ENCODE peak calls at places on chromosomes 16 and 17, in nine cellular contexts. Z is foreskin fibroblast, V is cardiac muscle cell, W is Karpas-422, X is heart left ventricle, K is AG04450, G is NT2/D1, B is iPS DF 6.9, C is OCI-LY7. D is an unnamed sample.

GRCh38 chr16:7511549-7512260 is 179.1 kb downstream of the RBFOX1 start:
- DNase-seq in Z (no peak), G (no peak), W (no peak), K (no peak), C (no peak), X (no peak), B (no peak), V (no peak), D (no peak)

GRCh38 chr16:48158296-48158695 is 2.5 kb upstream of the ABCC12 start:
- DNase-seq in B (no peak), V (no peak), X (no peak), G (no peak), C (no peak), K (peak), Z (peak), W (peak), D (no peak)

GRCh38 chr17:79646721-79647455 is 36.0 kb upstream of the RBFOX3 start:
- DNase-seq in V (no peak), X (no peak), B (no peak), G (no peak), K (no peak), W (no peak), C (no peak), Z (no peak), D (no peak)

GRCh38 chr17:63476494-63476856 is 386 bp upstream of the ACE start:
- DNase-seq in V (peak), K (no peak), Z (no peak), G (no peak), W (peak), X (no peak), B (no peak), C (peak), D (no peak)

GRCh38 chr16:68083861-68084503 is 1.2 kb upstream of the NFATC3 start:
- DNase-seq in V (peak), Z (peak), X (no peak), C (no peak), B (no peak), G (no peak), K (no peak), W (no peak), D (no peak)

GRCh38 chr16:12470311-12471229 is 333.1 kb downstream of the CPPED1 start:
- DNase-seq in C (no peak), V (peak), G (no peak), Z (no peak), X (peak), B (no peak), K (peak), W (no peak), D (no peak)

GRCh38 chr17:29138184-29138955 is 41.8 kb downstream of the MYO18A start:
- DNase-seq in X (no peak), V (no peak), Z (no peak), G (no peak), K (no peak), B (no peak), C (peak), W (no peak), D (peak)

GRCh38 chr17:29590261-29590978 is 972 bp upstream of the GIT1 start:
- DNase-seq in C (peak), Z (no peak), G (no peak), K (no peak), X (no peak), B (no peak), V (no peak), W (peak), D (peak)

GRCh38 chr17:61325382-61326073 is 74.1 kb upstream of the TBX2 start:
- DNase-seq in G (no peak), W (no peak), K (no peak), B (no peak), V (peak), C (no peak), Z (peak), X (no peak), D (no peak)

GRCh38 chr17:4508207-4508606 is 9.5 kb downstream of the SPNS2 start:
- DNase-seq in B (no peak), Z (no peak), C (no peak), V (no peak), G (no peak), W (no peak), X (no peak), K (no peak), D (no peak)

GRCh38 chr17:42879596-42879985 is 21.0 kb upstream of the G6PC1 start:
- DNase-seq in Z (peak), V (no peak), G (no peak), X (no peak), W (no peak), C (no peak), K (no peak), B (no peak), D (no peak)

GRCh38 chr17:35117984-35118383 is 1.7 kb downstream of the RAD51D start:
- DNase-seq in Z (peak), K (no peak), G (no peak), W (peak), C (peak), B (no peak), V (no peak), X (no peak), D (no peak)

GRCh38 chr17:45394913-45395568 is 37.6 kb downstream of the ARHGAP27 start:
- DNase-seq in X (peak), C (peak), B (peak), Z (peak), G (peak), V (peak), K (peak), W (peak), D (peak)

GRCh38 chr17:31581022-31581483 is 189.6 kb downstream of the RAB11FIP4 start:
- DNase-seq in X (peak), K (no peak), W (no peak), Z (peak), G (no peak), V (no peak), C (no peak), B (no peak), D (no peak)

GRCh38 chr17:44361292-44362055 is 2.2 kb downstream of the FAM171A2 start:
- DNase-seq in C (no peak), Z (no peak), V (no peak), W (peak), K (no peak), G (no peak), X (no peak), B (no peak), D (no peak)

GRCh38 chr17:9932481-9932880 is 27.4 kb upstream of the RCVRN start:
- DNase-seq in B (no peak), V (no peak), X (no peak), W (no peak), K (no peak), G (no peak), Z (no peak), C (no peak), D (no peak)

GRCh38 chr17:75084039-75084660 is 3.6 kb upstream of the SLC16A5 start:
- DNase-seq in Z (no peak), C (no peak), B (no peak), W (no peak), K (no peak), V (no peak), G (no peak), X (no peak), D (peak)

GRCh38 chr16:46916980-46917379 is 32.8 kb downstream of the GPT2 start:
- DNase-seq in V (no peak), K (no peak), G (no peak), X (no peak), B (no peak), Z (no peak), C (peak), W (peak), D (peak)

GRCh38 chr17:40598928-40599627 is 33.8 kb upstream of the CCR7 start:
- DNase-seq in B (no peak), C (peak), Z (no peak), X (peak), G (no peak), V (no peak), K (no peak), W (peak), D (no peak)

GRCh38 chr16:85019659-85020245 is 7.8 kb upstream of the KIAA0513 start:
- DNase-seq in W (no peak), C (no peak), G (no peak), V (no peak), K (no peak), B (no peak), X (no peak), Z (no peak), D (no peak)

DNA sequence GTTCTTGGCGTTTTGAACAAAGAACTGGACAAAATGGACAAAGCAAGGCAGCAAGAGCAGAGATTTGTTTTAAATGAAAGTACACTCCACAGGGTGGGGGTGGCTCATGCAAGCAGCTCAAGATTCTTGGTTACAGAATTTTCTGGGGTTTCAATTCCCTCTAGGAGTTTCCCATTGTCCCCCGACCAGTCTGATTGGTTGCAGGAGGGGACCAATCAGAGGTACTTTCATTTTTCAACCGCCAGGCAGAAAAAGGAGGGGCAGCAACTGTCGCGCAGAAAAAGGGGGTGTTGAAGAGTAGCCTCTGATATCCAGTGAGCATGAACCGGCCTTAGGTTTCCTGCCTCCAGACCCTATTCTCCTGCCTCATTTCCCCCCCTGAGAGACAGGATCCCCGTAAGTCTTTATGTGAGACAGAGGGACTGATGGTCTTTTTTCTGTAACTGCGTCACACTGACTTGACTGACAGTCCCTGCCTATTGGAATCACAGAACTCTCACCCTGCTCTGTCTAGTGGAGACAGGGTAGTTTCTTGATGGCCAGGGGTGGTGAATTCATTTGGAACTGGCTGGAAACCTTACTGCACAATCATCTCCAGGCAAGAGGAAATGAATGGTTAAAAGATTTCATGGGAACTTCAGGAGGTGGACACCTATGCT is 59.4 kb upstream of the ALOX12 start:
- DNase-seq in K (no peak), G (no peak), C (no peak), Z (no peak), X (peak), W (peak), B (no peak), V (no peak), D (no peak)
- H3K4me3 ChIP-seq in K (peak), G (no peak), C (no peak), Z (peak), X (peak), W (peak), B (no peak), V (no peak), D (no peak)

GRCh38 chr16:75109732-75110243 is 6.8 kb downstream of the LDHD start:
- DNase-seq in K (no peak), X (peak), B (no peak), W (peak), C (peak), G (no peak), Z (no peak), V (no peak), D (peak)

GRCh38 chr16:75108792-75109731 is 7.5 kb downstream of the LDHD start:
- DNase-seq in K (peak), V (no peak), G (no peak), W (peak), B (no peak), X (peak), Z (peak), C (peak), D (peak)

GRCh38 chr16:75111514-75112280 is 4.9 kb downstream of the LDHD start:
- DNase-seq in K (no peak), B (no peak), X (peak), W (no peak), C (no peak), Z (no peak), G (no peak), V (no peak), D (no peak)

GRCh38 chr16:75112281-75113045 is 4.1 kb downstream of the LDHD start:
- DNase-seq in C (no peak), B (no peak), V (no peak), G (no peak), W (no peak), X (no peak), K (no peak), Z (no peak), D (no peak)

GRCh38 chr16:75110637-75111513 is 5.7 kb downstream of the LDHD start:
- DNase-seq in C (peak), B (peak), Z (peak), V (peak), W (peak), X (peak), K (peak), G (peak), D (peak)
- H3K4me3 ChIP-seq in C (peak), B (no peak), Z (peak), V (no peak), W (no peak), X (no peak), K (peak), G (no peak), D (peak)

DNA sequence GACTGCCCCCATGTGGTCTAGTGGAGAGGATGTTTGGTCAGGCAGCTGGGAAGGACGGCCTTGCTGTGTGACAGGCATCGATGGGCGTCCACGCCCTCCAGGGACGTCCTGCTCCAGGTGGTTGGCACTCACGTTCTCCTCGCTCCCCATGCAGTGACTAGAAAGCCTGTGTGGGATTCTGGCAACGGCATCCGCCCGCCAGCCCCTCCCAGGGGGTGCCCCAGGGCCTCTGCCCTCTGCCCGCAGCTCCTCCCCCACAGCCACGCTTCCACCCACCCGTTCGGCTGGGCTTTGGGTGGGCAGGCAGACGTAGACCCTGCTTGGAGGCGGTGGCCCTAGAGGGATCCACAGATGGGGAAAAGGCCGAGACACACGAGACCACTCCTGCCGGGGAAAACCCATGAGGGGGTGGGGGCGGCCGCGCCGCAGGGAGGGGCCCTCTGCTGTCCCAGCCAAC is 4.7 kb upstream of the IL17C start:
- DNase-seq in G (no peak), W (peak), X (no peak), Z (no peak), K (no peak), B (no peak), C (peak), V (peak), D (no peak)
- H3K4me3 ChIP-seq in G (peak), W (peak), X (peak), Z (no peak), K (no peak), B (peak), C (peak), V (no peak), D (no peak)

GRCh38 chr16:57484515-57485005 is 1.7 kb downstream of the DOK4 start:
- DNase-seq in X (no peak), W (no peak), V (no peak), C (no peak), G (no peak), B (no peak), Z (no peak), K (no peak), D (no peak)

GRCh38 chr16:57485091-57485915 is 990 bp downstream of the DOK4 start:
- DNase-seq in X (no peak), C (no peak), B (no peak), K (no peak), G (no peak), V (no peak), Z (no peak), W (no peak), D (no peak)

GRCh38 chr16:57485916-57486857 is at the start of gene DOK4:
- DNase-seq in Z (peak), W (peak), K (no peak), V (peak), B (no peak), C (peak), G (peak), X (peak), D (no peak)

GRCh38 chr16:57482845-57483545 is 3.3 kb downstream of the DOK4 start:
- DNase-seq in G (no peak), C (no peak), Z (no peak), B (no peak), V (no peak), K (no peak), W (no peak), X (no peak), D (no peak)

GRCh38 chr16:57483725-57484514 is 2.4 kb downstream of the DOK4 start:
- DNase-seq in B (no peak), V (no peak), X (no peak), W (no peak), C (no peak), K (no peak), Z (no peak), G (no peak), D (no peak)
- H3K4me3 ChIP-seq in B (no peak), V (peak), X (no peak), W (no peak), C (no peak), K (no peak), Z (no peak), G (no peak), D (no peak)

DNA sequence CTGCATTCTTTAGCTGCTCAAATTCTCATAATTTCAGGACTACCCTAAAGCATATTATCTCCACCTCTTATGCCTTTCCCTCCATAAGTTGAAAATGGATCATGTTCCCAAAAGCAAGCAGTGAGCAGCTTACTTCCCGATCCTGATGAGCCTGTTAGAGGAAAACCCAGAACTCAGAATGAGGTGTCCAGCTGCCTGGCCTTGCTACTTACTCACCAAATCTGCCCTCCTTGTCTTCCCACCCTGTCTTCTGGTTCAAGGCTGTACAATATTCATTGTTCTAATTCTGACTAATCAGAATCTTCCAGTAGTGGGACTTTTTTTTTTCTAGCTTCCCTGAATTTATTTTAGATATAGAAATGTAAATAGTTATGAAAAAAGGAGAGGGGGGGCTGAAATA is 10.8 kb downstream of the LYRM1 start:
- DNase-seq in Z (peak), V (no peak), K (no peak), B (no peak), C (no peak), X (no peak), G (no peak), W (peak), D (no peak)
- H3K4me3 ChIP-seq in Z (no peak), V (no peak), K (no peak), B (no peak), C (no peak), X (no peak), G (no peak), W (no peak), D (no peak)

D was measured in Jurkat, Clone E6-1.